ENCODE peak calls at places on chromosome 11, in seven cellular contexts. One of them, this sample, is unnamed.

GRCh38 chr11:30348035-30348434 is 25.1 kb downstream of the ARL14EP start:
- DNase-seq in K562: no peak
- DNase-seq in HepG2: no peak
- DNase-seq in transverse colon: no peak
- DNase-seq in stomach: no peak
- DNase-seq in SK-N-SH: no peak
- DNase-seq in H1: no peak
- DNase-seq in this sample: no peak

GRCh38 chr11:128603003-128603715 is 15.8 kb upstream of the ETS1 start:
- DNase-seq in K562: no peak
- DNase-seq in HepG2: no peak
- DNase-seq in transverse colon: no peak
- DNase-seq in stomach: no peak
- DNase-seq in SK-N-SH: no peak
- DNase-seq in H1: no peak
- DNase-seq in this sample: no peak

GRCh38 chr11:80155412-80156017 is 714.7 kb upstream of the TENM4 start:
- DNase-seq in K562: peak; percentile 5
- DNase-seq in HepG2: peak; percentile 21
- DNase-seq in transverse colon: no peak
- DNase-seq in stomach: no peak
- DNase-seq in SK-N-SH: peak; percentile 24
- DNase-seq in H1: no peak
- DNase-seq in this sample: no peak

GRCh38 chr11:123122341-123122740 is 60.4 kb upstream of the HSPA8 start:
- DNase-seq in K562: no peak
- DNase-seq in HepG2: no peak
- DNase-seq in transverse colon: peak; percentile 21
- DNase-seq in stomach: no peak
- DNase-seq in SK-N-SH: peak; percentile 48
- DNase-seq in H1: no peak
- DNase-seq in this sample: peak; percentile 75

GRCh38 chr11:1014276-1014675 is 22.2 kb downstream of the MUC6 start:
- DNase-seq in K562: no peak
- DNase-seq in HepG2: no peak
- DNase-seq in transverse colon: no peak
- DNase-seq in stomach: no peak
- DNase-seq in SK-N-SH: no peak
- DNase-seq in H1: no peak
- DNase-seq in this sample: no peak

GRCh38 chr11:102912482-102912830 is 37.7 kb upstream of the MMP12 start:
- DNase-seq in K562: no peak
- DNase-seq in HepG2: no peak
- DNase-seq in transverse colon: no peak
- DNase-seq in stomach: no peak
- DNase-seq in SK-N-SH: no peak
- DNase-seq in H1: no peak
- DNase-seq in this sample: no peak

GRCh38 chr11:78037056-78037455 is 14.0 kb upstream of the KCTD14 start:
- DNase-seq in K562: no peak
- DNase-seq in HepG2: peak; percentile 58
- DNase-seq in transverse colon: peak; percentile 71
- DNase-seq in stomach: peak; percentile 89
- DNase-seq in SK-N-SH: no peak
- DNase-seq in H1: no peak
- DNase-seq in this sample: no peak

GRCh38 chr11:1929621-1930447 is 10.3 kb downstream of the TNNT3 start:
- DNase-seq in K562: no peak
- DNase-seq in HepG2: no peak
- DNase-seq in transverse colon: no peak
- DNase-seq in stomach: no peak
- DNase-seq in SK-N-SH: no peak
- DNase-seq in H1: no peak
- DNase-seq in this sample: no peak

GRCh38 chr11:73343076-73343833 is 32.9 kb upstream of the RELT start:
- DNase-seq in K562: no peak
- DNase-seq in HepG2: no peak
- DNase-seq in transverse colon: no peak
- DNase-seq in stomach: no peak
- DNase-seq in SK-N-SH: peak; percentile 68
- DNase-seq in H1: no peak
- DNase-seq in this sample: no peak

GRCh38 chr11:11659567-11660341 is 37.9 kb upstream of the GALNT18 start:
- DNase-seq in K562: peak; percentile 16
- DNase-seq in HepG2: no peak
- DNase-seq in transverse colon: no peak
- DNase-seq in stomach: no peak
- DNase-seq in SK-N-SH: no peak
- DNase-seq in H1: no peak
- DNase-seq in this sample: no peak

GRCh38 chr11:12019337-12019736 is 10.9 kb upstream of the DKK3 start:
- DNase-seq in K562: no peak
- DNase-seq in HepG2: peak; percentile 62
- DNase-seq in transverse colon: no peak
- DNase-seq in stomach: peak; percentile 46
- DNase-seq in SK-N-SH: no peak
- DNase-seq in H1: no peak
- DNase-seq in this sample: peak; percentile 54

GRCh38 chr11:106706355-106706754 is 311.9 kb downstream of the GUCY1A2 start:
- DNase-seq in K562: no peak
- DNase-seq in HepG2: no peak
- DNase-seq in transverse colon: no peak
- DNase-seq in stomach: no peak
- DNase-seq in SK-N-SH: peak; percentile 1
- DNase-seq in H1: no peak
- DNase-seq in this sample: no peak

GRCh38 chr11:50074161-50074560 is 41.5 kb downstream of the OR4C45 start:
- DNase-seq in K562: no peak
- DNase-seq in HepG2: no peak
- DNase-seq in transverse colon: no peak
- DNase-seq in stomach: no peak
- DNase-seq in SK-N-SH: no peak
- DNase-seq in H1: no peak
- DNase-seq in this sample: no peak

GRCh38 chr11:66891849-66892660 is 35.2 kb downstream of the LRFN4 start:
- DNase-seq in K562: peak; percentile 90
- DNase-seq in HepG2: peak; percentile 88
- DNase-seq in transverse colon: peak; percentile 59
- DNase-seq in stomach: peak; percentile 70
- DNase-seq in SK-N-SH: no peak
- DNase-seq in H1: no peak
- DNase-seq in this sample: no peak

GRCh38 chr11:77967753-77968152 is 26.7 kb downstream of the INTS4 start:
- DNase-seq in K562: no peak
- DNase-seq in HepG2: no peak
- DNase-seq in transverse colon: no peak
- DNase-seq in stomach: no peak
- DNase-seq in SK-N-SH: no peak
- DNase-seq in H1: no peak
- DNase-seq in this sample: no peak

GRCh38 chr11:66020618-66021357 is 5.5 kb downstream of the CATSPER1 start:
- DNase-seq in K562: peak; percentile 76
- DNase-seq in HepG2: no peak
- DNase-seq in transverse colon: peak; percentile 29
- DNase-seq in stomach: peak; percentile 41
- DNase-seq in SK-N-SH: no peak
- DNase-seq in H1: no peak
- DNase-seq in this sample: no peak

GRCh38 chr11:106695506-106695905 is 322.8 kb downstream of the GUCY1A2 start:
- DNase-seq in K562: no peak
- DNase-seq in HepG2: no peak
- DNase-seq in transverse colon: no peak
- DNase-seq in stomach: no peak
- DNase-seq in SK-N-SH: no peak
- DNase-seq in H1: no peak
- DNase-seq in this sample: no peak

GRCh38 chr11:34583818-34584217 is 37.1 kb upstream of the EHF start:
- DNase-seq in K562: no peak
- DNase-seq in HepG2: no peak
- DNase-seq in transverse colon: no peak
- DNase-seq in stomach: no peak
- DNase-seq in SK-N-SH: no peak
- DNase-seq in H1: no peak
- DNase-seq in this sample: no peak

GRCh38 chr11:128728767-128729587 is 35.1 kb downstream of the FLI1 start:
- DNase-seq in K562: no peak
- DNase-seq in HepG2: no peak
- DNase-seq in transverse colon: no peak
- DNase-seq in stomach: no peak
- DNase-seq in SK-N-SH: no peak
- DNase-seq in H1: no peak
- DNase-seq in this sample: no peak

DNA sequence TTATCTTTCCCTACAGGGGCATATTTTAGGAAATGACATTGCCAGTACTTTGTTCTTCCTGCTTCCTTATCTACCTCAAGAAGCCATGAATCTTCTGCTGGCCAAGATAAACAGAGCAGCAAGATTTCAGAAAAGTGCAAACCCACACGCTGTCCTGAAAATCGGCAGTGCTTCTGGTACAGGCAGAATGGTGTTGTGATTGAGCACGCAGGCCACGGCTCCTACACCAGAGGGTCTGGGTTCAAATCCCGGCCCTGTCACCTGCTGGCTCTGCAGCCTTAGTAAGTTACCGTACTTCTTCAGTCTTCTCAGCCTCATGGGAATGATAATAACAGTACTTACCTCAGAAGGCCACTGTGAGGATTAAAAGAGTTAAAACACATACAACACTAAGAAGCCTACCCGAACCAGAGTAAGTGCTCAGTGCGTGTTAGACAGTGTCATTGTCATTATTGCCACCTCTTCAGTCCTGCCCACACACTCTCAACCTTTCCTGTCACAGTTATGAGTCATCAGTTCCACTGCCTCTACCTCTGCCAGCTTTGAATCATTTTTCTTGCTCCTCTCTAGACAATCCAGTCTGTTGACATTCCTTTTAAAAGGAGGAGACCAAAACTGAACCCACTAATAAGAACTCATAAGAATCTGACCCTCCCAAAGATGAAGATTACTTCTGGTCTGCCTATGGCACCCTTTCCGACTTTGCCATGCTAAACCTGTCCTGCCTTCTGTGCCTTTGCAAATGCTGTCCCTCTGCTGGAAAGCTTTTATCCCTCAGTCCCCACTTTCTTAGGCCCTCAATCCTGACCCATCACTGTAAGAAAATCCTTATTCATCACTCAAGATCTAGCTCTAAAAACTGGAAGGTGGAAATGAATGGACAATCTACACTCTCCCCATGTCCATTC is 10.7 kb downstream of the MPZL3 start:
- DNase-seq in K562: peak; percentile 64
- DNase-seq in HepG2: peak; percentile 39
- DNase-seq in transverse colon: peak; percentile 43
- DNase-seq in stomach: peak; percentile 47
- DNase-seq in SK-N-SH: no peak
- DNase-seq in H1: no peak
- DNase-seq in this sample: no peak
- TF ChIP-seq EP300 in K562: peak; percentile 97
- TF ChIP-seq EP300 in HepG2: no peak
- TF ChIP-seq EP300 in transverse colon: no peak
- TF ChIP-seq EP300 in stomach: no peak
- TF ChIP-seq EP300 in SK-N-SH: no peak
- TF ChIP-seq EP300 in H1: no peak
- TF ChIP-seq EP300 in this sample: no peak

GRCh38 chr11:131349368-131350086 is 20.9 kb upstream of the NTM start:
- DNase-seq in K562: no peak
- DNase-seq in HepG2: no peak
- DNase-seq in transverse colon: no peak
- DNase-seq in stomach: no peak
- DNase-seq in SK-N-SH: no peak
- DNase-seq in H1: no peak
- DNase-seq in this sample: no peak
- TF ChIP-seq CTCF in K562: no peak
- TF ChIP-seq CTCF in HepG2: no peak
- TF ChIP-seq CTCF in transverse colon: no peak
- TF ChIP-seq CTCF in stomach: no peak
- TF ChIP-seq CTCF in SK-N-SH: no peak
- TF ChIP-seq CTCF in H1: peak; percentile 39
- TF ChIP-seq CTCF in this sample: no peak

DNA sequence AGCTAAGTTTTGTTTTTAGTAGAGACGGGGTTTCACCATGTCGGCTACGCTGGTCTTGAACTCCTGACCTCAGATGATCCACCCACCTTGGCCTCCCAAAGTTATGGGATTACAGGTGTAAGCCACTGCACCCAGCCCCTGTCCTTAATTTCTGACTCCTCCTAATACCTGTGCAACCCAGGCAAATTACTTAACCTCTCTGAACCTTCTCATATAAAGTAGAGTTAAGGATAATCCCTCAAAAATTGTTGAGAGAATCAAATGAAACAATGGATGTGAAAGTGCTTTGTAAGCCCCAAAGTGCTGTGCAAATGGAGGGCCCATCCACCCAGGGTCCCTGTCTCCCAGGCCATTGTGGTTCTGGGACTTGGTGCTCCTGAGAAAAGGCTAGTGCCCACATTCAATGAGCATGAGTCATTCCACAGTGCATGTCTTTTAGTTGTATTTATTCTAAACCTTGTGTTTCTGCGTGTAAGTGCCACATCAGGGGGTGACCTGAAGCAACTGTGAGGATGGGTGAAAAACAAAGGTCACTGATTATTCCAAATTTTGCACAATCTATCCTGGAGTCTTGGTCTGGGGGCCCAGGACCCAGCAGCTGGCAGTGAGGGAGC is 61.4 kb upstream of the PTPRJ start:
- DNase-seq in K562: no peak
- DNase-seq in HepG2: no peak
- DNase-seq in transverse colon: no peak
- DNase-seq in stomach: no peak
- DNase-seq in SK-N-SH: no peak
- DNase-seq in H1: no peak
- DNase-seq in this sample: no peak
- H3K27ac ChIP-seq in K562: no peak overlapping the region
- H3K27ac ChIP-seq in HepG2: no peak overlapping the region
- H3K27ac ChIP-seq in transverse colon: peak overlapping the region; percentile 64
- H3K27ac ChIP-seq in stomach: peak overlapping the region; percentile 82
- H3K27ac ChIP-seq in SK-N-SH: no peak overlapping the region
- H3K27ac ChIP-seq in H1: no peak overlapping the region
- H3K27ac ChIP-seq in this sample: no peak overlapping the region

DNA sequence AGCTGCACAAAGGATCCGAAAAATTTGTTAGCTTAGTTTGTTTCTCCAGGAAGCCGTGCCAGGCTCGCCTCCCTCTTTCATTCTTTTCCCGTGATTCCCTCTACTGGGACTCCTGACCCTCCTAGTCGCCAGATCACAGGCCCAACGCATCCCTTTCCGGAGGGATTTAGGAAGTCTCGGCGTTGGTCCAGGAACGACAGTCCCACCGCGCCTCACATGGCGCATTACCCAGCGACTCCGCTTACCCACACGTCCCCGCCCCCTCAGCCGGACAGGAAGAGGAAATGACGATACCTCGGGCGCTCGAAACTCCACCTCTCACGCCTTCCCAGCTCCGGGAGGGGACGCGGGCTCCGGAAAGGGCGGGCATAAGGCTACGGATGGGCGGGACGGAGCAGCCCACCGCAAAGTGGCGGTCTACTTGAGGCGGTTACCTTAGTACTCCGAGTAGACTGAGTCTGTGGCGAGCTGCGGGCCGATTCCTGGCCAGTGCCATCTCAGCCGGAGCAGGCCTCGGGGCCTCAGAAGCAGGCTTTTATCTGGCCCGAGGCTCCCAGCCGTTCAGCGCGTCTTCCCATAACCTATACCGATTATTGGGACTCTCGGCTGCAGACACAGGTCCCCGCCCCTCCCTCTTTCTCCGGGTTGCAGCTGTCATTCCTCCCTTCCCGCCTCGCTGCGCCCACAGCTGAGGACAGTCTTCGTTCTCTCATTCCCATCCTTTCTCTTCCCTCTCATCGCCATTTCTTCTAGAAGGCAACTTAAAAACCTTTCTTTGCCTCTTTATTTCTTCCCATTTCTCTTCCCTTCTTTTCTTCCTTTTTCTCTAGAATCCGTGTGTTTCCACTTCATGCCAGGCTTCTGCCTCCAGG is at the start of gene CCDC15:
- DNase-seq in K562: peak; percentile 93
- DNase-seq in HepG2: peak; percentile 96
- DNase-seq in transverse colon: peak; percentile 97
- DNase-seq in stomach: peak; percentile 97
- DNase-seq in SK-N-SH: peak; percentile 90
- DNase-seq in H1: peak; percentile 92
- DNase-seq in this sample: peak; percentile 96
- TF ChIP-seq EP300 in K562: peak; percentile 75
- TF ChIP-seq EP300 in HepG2: no peak
- TF ChIP-seq EP300 in transverse colon: no peak
- TF ChIP-seq EP300 in stomach: no peak
- TF ChIP-seq EP300 in SK-N-SH: no peak
- TF ChIP-seq EP300 in H1: no peak
- TF ChIP-seq EP300 in this sample: no peak